ENCODE peak calls at places on chromosomes 13 and 19, in five cellular contexts. O is fibroblast of the conjunctiva; M is omental fat pad; T is activated T-helper 9 cell treated with anti-CD3 and anti-CD28 coated beads, Interleukin-2, amount 50 U/mL, for 16 hours; S is non-pigmented ciliary epithelial cell. I is an unnamed sample.
A peak's percentile ranks its signal among the peaks of the same experiment; 100 is the strongest.

GRCh38 chr19:1647664-1648155 is 4.7 kb downstream of the TCF3 start:
- DNase-seq in T (no peak), S (no peak), M (no peak), O (no peak), I (no peak)

GRCh38 chr13:113137656-113138292 is 15.2 kb downstream of the F10 start:
- DNase-seq in O (no peak), M (no peak), T (no peak), S (no peak), I (no peak)

GRCh38 chr13:106117035-106117434 is 418.4 kb downstream of the EFNB2 start:
- DNase-seq in M (no peak), T (no peak), O (no peak), S (no peak), I (no peak)

GRCh38 chr13:113771709-113772331 is 12.8 kb downstream of the TMEM255B start:
- DNase-seq in M (peak; percentile 11), S (no peak), T (no peak), O (no peak), I (no peak)

GRCh38 chr19:54882758-54883157 is 8.7 kb downstream of the FCAR start:
- DNase-seq in O (no peak), M (no peak), S (no peak), T (no peak), I (no peak)

GRCh38 chr13:97191615-97192014 is 30.5 kb upstream of the MBNL2 start:
- DNase-seq in M (no peak), T (no peak), S (no peak), O (no peak), I (peak; percentile 16)

GRCh38 chr13:91155512-91156114 is 191.9 kb upstream of the MIR17HG start:
- DNase-seq in T (no peak), S (no peak), M (no peak), O (no peak), I (no peak)

GRCh38 chr19:45677351-45678230 is 9.6 kb downstream of the GIPR start:
- DNase-seq in T (peak; percentile 69), M (peak; percentile 88), O (peak; percentile 62), S (no peak), I (no peak)

GRCh38 chr19:35128398-35129057 is 6.3 kb downstream of the LGI4 start:
- DNase-seq in S (no peak), T (no peak), M (no peak), O (no peak), I (no peak)

GRCh38 chr19:1082928-1083816 is 12.0 kb downstream of the POLR2E start:
- DNase-seq in T (no peak), M (no peak), O (no peak), S (no peak), I (no peak)

GRCh38 chr13:48783181-48783630 is 129.5 kb downstream of the CYSLTR2 start:
- DNase-seq in M (peak; percentile 61), O (peak; percentile 97), T (no peak), S (peak; percentile 94), I (peak; percentile 99)

GRCh38 chr19:4455742-4456565 is 1.6 kb downstream of the UBXN6 start:
- DNase-seq in S (no peak), O (peak; percentile 78), M (no peak), T (no peak), I (peak; percentile 73)

GRCh38 chr19:50258918-50259372 is 55.5 kb downstream of the MYH14 start:
- DNase-seq in S (no peak), T (no peak), O (no peak), M (no peak), I (no peak)

GRCh38 chr19:4971424-4971793 is 2.5 kb downstream of the KDM4B start:
- DNase-seq in T (no peak), M (no peak), S (no peak), O (no peak), I (no peak)

GRCh38 chr19:42628411-42629135 is 33.8 kb upstream of the CEACAM8 start:
- DNase-seq in O (no peak), S (no peak), M (no peak), T (no peak), I (no peak)

GRCh38 chr13:82136880-82137279 is 1745.4 kb downstream of the SLITRK1 start:
- DNase-seq in S (no peak), M (no peak), O (no peak), T (no peak), I (no peak)

GRCh38 chr19:33040994-33041827 is 23.5 kb downstream of the RHPN2 start:
- DNase-seq in T (no peak), M (no peak), O (no peak), S (no peak), I (no peak)

GRCh38 chr13:49112782-49113525 is 107.2 kb upstream of the MLNR start:
- DNase-seq in T (no peak), M (no peak), S (no peak), O (no peak), I (no peak)

GRCh38 chr19:2302319-2303208 is 5.4 kb downstream of the LINGO3 start:
- DNase-seq in S (no peak), T (no peak), M (no peak), O (no peak), I (no peak)

GRCh38 chr13:110005563-110005962 is 219.2 kb upstream of the IRS2 start:
- DNase-seq in T (no peak), S (no peak), M (no peak), O (no peak), I (no peak)

GRCh38 chr19:49064768-49065611 is at the start of gene NTF4:
- DNase-seq in T (no peak), M (no peak), O (no peak), S (no peak), I (no peak)

GRCh38 chr19:50794778-50795664 is 4.8 kb downstream of the ACP4 start:
- DNase-seq in M (no peak), O (no peak), T (no peak), S (no peak), I (no peak)

GRCh38 chr19:1251503-1252220 is 3.3 kb downstream of the MIDN start:
- DNase-seq in S (no peak), O (no peak), T (no peak), M (no peak), I (no peak)

GRCh38 chr13:114015608-114016295 is 41.9 kb upstream of the C13orf46 start:
- DNase-seq in M (no peak), O (no peak), S (no peak), T (no peak), I (peak; percentile 39)

GRCh38 chr19:18428173-18428836 is 9.1 kb downstream of the SSBP4 start:
- DNase-seq in M (no peak), T (no peak), S (no peak), O (no peak), I (no peak)

GRCh38 chr13:49528161-49528560 is 32.4 kb downstream of the PHF11 start:
- DNase-seq in O (no peak), S (no peak), M (no peak), T (no peak), I (no peak)

GRCh38 chr19:35236638-35237400 is 8.3 kb upstream of the FAM187B start:
- DNase-seq in S (no peak), M (no peak), O (no peak), T (no peak), I (no peak)

GRCh38 chr13:109722068-109722467 is 64.3 kb downstream of the IRS2 start:
- DNase-seq in S (no peak), M (no peak), T (no peak), O (no peak), I (no peak)

GRCh38 chr19:14580623-14581237 is 2.2 kb upstream of the CLEC17A start:
- DNase-seq in M (no peak), S (no peak), T (peak; percentile 50), O (no peak), I (no peak)